ENCODE peak calls at places on chromosomes 1 and 21, in four cellular contexts. E is PC-3, O is GM23338, L is HCT116. W is an unnamed sample. For H3K9me2, the result is how much of the 10 kb centered on the place peaks cover.

GRCh38 chr1:25050165-25050564 is 120.1 kb upstream of the RUNX3 start:
- DNase-seq in E (no peak), O (no peak), L (no peak), W (no peak)

GRCh38 chr1:147781056-147781471 is 20.7 kb upstream of the GJA5 start:
- DNase-seq in L (no peak), O (peak), E (peak), W (peak)

GRCh38 chr1:231935856-231936255 is 309.3 kb downstream of the DISC1 start:
- DNase-seq in O (no peak), L (no peak), E (no peak), W (no peak)

GRCh38 chr1:18324246-18324645 is 156.5 kb upstream of the KLHDC7A start:
- DNase-seq in E (no peak), L (no peak), O (peak), W (no peak)

GRCh38 chr1:240888039-240888786 is 276.3 kb upstream of the GREM2 start:
- DNase-seq in E (peak), O (peak), L (peak), W (no peak)

GRCh38 chr1:41020654-41021053 is 871 bp downstream of the SLFNL1 start:
- DNase-seq in O (no peak), E (no peak), L (no peak), W (no peak)

GRCh38 chr1:204751883-204752687 is 66.5 kb upstream of the LRRN2 start:
- DNase-seq in E (no peak), O (peak), L (peak), W (peak)

GRCh38 chr1:150931773-150932172 is 5.6 kb downstream of the SETDB1 start:
- DNase-seq in E (no peak), L (no peak), O (no peak), W (no peak)

GRCh38 chr1:109281680-109282496 is 1.1 kb downstream of the PSRC1 start:
- DNase-seq in O (no peak), E (no peak), L (no peak), W (no peak)

GRCh38 chr1:94998128-94998527 is 71.2 kb upstream of the CNN3 start:
- DNase-seq in O (no peak), E (no peak), L (no peak), W (no peak)

GRCh38 chr1:247368501-247368900 is 36.8 kb upstream of the ZNF496 start:
- DNase-seq in E (no peak), L (no peak), O (no peak), W (no peak)

GRCh38 chr21:14243877-14244276 is 27.9 kb downstream of the RBM11 start:
- DNase-seq in E (no peak), L (no peak), O (no peak), W (no peak)

GRCh38 chr1:192130175-192130574 is 28.1 kb upstream of the RGS18 start:
- DNase-seq in E (no peak), L (no peak), O (no peak), W (no peak)

GRCh38 chr1:192123212-192123611 is 35.0 kb upstream of the RGS18 start:
- DNase-seq in L (no peak), O (no peak), E (no peak), W (no peak)

GRCh38 chr1:192122668-192123067 is 35.6 kb upstream of the RGS18 start:
- DNase-seq in O (no peak), L (no peak), E (no peak), W (no peak)

GRCh38 chr1:192131914-192132313 is 26.3 kb upstream of the RGS18 start:
- DNase-seq in O (no peak), E (no peak), L (no peak), W (no peak)

GRCh38 chr1:192126030-192126619 is 32.1 kb upstream of the RGS18 start:
- DNase-seq in E (no peak), L (no peak), O (peak), W (no peak)
- H3K9me2 ChIP-seq in E (under half), L (under half), O (under half), W (under half)

GRCh38 chr1:115837762-115838421 is 3.0 kb downstream of the NHLH2 start:
- DNase-seq in E (no peak), L (no peak), O (peak), W (no peak)
- TF ChIP-seq EZH2 in E (no peak), L (no peak), O (no peak), W (no peak)

GRCh38 chr1:32010246-32010645 is 3.4 kb upstream of the KHDRBS1 start:
- DNase-seq in O (no peak), E (no peak), L (no peak), W (no peak)
- H3K9me2 ChIP-seq in O (under half), E (under half), L (under half), W (under half)

GRCh38 chr1:51346086-51346942 is 16.0 kb upstream of the TTC39A start:
- DNase-seq in E (no peak), L (no peak), O (no peak), W (no peak)
- TF ChIP-seq EZH2 in E (no peak), L (no peak), O (no peak), W (no peak)

DNA sequence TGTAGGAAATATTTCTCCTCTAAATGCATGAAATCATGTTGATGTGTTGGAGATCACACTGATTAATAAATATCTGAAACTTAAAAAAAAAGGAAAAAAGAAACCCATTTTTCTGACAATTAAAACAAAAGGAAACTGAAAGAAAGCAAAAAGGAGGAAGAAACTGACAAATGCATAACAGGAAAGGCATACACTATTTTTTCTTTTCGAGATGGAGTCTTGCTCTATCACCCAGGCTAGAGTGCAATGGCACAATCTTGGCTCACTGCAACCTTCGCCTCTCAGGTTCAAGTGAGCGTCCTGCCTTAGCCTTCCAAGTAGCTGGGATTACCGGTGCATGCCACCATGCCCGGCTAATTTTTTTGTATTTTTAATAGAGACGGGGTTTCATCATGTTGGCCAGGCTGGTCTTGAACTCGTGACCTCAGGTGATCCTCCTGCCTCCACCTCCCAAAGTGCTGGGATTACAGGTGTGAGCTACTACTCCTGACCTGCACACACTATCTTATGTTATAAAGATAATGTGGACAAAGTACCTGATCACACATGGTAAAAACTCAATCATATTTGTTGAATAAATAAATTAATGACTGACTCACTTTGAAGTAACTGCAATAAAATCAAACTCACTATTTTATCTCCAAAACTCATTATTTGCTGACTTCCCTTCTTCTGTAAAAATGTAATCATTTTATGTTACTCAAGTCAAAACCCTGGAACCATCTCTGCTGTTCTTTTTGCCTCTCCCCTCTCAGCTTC is 149.7 kb upstream of the NR5A2 start:
- DNase-seq in E (no peak), O (no peak), L (no peak), W (no peak)
- H3K9me2 ChIP-seq in E (under half), O (under half), L (under half), W (under half)

DNA sequence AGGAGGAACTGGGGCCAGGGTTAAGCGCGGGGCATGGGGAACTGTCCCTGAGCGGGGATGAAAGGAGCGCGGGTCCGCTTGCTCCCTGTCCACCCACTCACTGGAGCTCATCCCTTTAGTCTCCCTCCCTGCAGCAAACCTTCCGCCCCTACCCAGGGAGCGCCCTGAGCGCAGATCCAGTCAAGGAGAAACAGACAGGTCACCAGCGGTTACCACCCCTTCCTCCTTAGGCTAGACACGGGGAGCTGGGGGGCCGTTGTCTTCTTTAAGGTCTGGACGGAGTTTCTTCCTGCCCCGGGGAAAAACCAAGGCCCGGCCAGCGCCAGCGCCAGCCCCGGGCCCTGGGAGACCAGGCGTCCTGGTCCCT is 966 bp downstream of the WNT4 start:
- DNase-seq in L (no peak), O (peak), E (peak), W (no peak)
- TF ChIP-seq EZH2 in L (no peak), O (peak), E (no peak), W (no peak)